ENCODE peak calls at places on chromosomes 5 and 9, in seven cellular contexts. L, E, D, M, N, Q and U are unnamed samples.

GRCh38 chr5:138720840-138721239 is 32.4 kb upstream of the CTNNA1 start:
- DNase-seq in L (no peak), E (no peak), D (no peak), M (peak), N (no peak), Q (no peak), U (peak)

GRCh38 chr5:117454716-117455212 is 880.1 kb upstream of the SEMA6A start:
- DNase-seq in L (peak), E (no peak), D (no peak), M (peak), N (peak), Q (peak), U (peak)

GRCh38 chr5:67142816-67143215 is 53.8 kb downstream of the CD180 start:
- DNase-seq in L (no peak), E (no peak), D (no peak), M (no peak), N (no peak), Q (no peak), U (no peak)

GRCh38 chr5:59798862-59799667 is 94.5 kb downstream of the PDE4D start:
- DNase-seq in L (peak), E (no peak), D (peak), M (peak), N (no peak), Q (peak), U (no peak)

GRCh38 chr5:141476132-141476909 is 555 bp downstream of the PCDHGC3 start:
- DNase-seq in L (peak), E (peak), D (peak), M (peak), N (peak), Q (peak), U (no peak)

GRCh38 chr9:93897075-93897970 is 57.8 kb downstream of the BARX1 start:
- DNase-seq in L (no peak), E (no peak), D (no peak), M (no peak), N (no peak), Q (no peak), U (no peak)

GRCh38 chr5:85453026-85453349 is 1068.3 kb upstream of the EDIL3 start:
- DNase-seq in L (no peak), E (no peak), D (no peak), M (no peak), N (no peak), Q (no peak), U (no peak)

GRCh38 chr9:133023117-133023890 is 7.5 kb upstream of the GTF3C5 start:
- DNase-seq in L (peak), E (no peak), D (no peak), M (peak), N (no peak), Q (no peak), U (peak)

GRCh38 chr5:27010646-27011045 is 27.7 kb downstream of the CDH9 start:
- DNase-seq in L (no peak), E (no peak), D (peak), M (no peak), N (no peak), Q (no peak), U (no peak)

GRCh38 chr5:170439944-170440269 is 50.7 kb upstream of the KCNMB1 start:
- DNase-seq in L (no peak), E (no peak), D (no peak), M (no peak), N (no peak), Q (no peak), U (no peak)

GRCh38 chr9:21682981-21683380 is 119.5 kb upstream of the MTAP start:
- DNase-seq in L (no peak), E (no peak), D (peak), M (no peak), N (no peak), Q (peak), U (no peak)

GRCh38 chr5:138230261-138230660 is 17.1 kb upstream of the CDC23 start:
- DNase-seq in L (no peak), E (peak), D (peak), M (no peak), N (no peak), Q (no peak), U (no peak)

GRCh38 chr9:94533155-94533554 is 21.7 kb upstream of the PCAT7 start:
- DNase-seq in L (no peak), E (no peak), D (no peak), M (no peak), N (no peak), Q (no peak), U (no peak)

GRCh38 chr5:88702328-88702727 is 180.7 kb downstream of the MEF2C start:
- DNase-seq in L (no peak), E (no peak), D (no peak), M (no peak), N (no peak), Q (no peak), U (no peak)

GRCh38 chr9:123649909-123650308 is 280.0 kb downstream of the DENND1A start:
- DNase-seq in L (no peak), E (no peak), D (no peak), M (no peak), N (no peak), Q (no peak), U (no peak)

GRCh38 chr5:168689278-168689677 is 110.1 kb upstream of the PANK3 start:
- DNase-seq in L (no peak), E (no peak), D (no peak), M (no peak), N (no peak), Q (no peak), U (no peak)

GRCh38 chr9:113398796-113399195 is 2.3 kb downstream of the ALAD start:
- DNase-seq in L (no peak), E (no peak), D (peak), M (no peak), N (no peak), Q (no peak), U (no peak)

GRCh38 chr5:115977988-115978387 is 15.7 kb downstream of the LVRN start:
- DNase-seq in L (no peak), E (no peak), D (peak), M (peak), N (no peak), Q (peak), U (no peak)

GRCh38 chr5:3200356-3200755 is 395.3 kb upstream of the IRX1 start:
- DNase-seq in L (no peak), E (no peak), D (no peak), M (peak), N (no peak), Q (no peak), U (no peak)

GRCh38 chr9:91160599-91161464 is 200.9 kb downstream of the AUH start:
- DNase-seq in L (no peak), E (no peak), D (no peak), M (no peak), N (no peak), Q (no peak), U (no peak)

GRCh38 chr5:31270396-31270795 is 76.9 kb downstream of the CDH6 start:
- DNase-seq in L (no peak), E (no peak), D (no peak), M (peak), N (no peak), Q (peak), U (peak)

GRCh38 chr5:31421806-31422586 is 109.9 kb downstream of the DROSHA start:
- DNase-seq in L (no peak), E (no peak), D (no peak), M (no peak), N (peak), Q (no peak), U (no peak)

GRCh38 chr9:88388203-88388885 is at the start of gene SPIN1:
- DNase-seq in L (peak), E (peak), D (peak), M (peak), N (peak), Q (peak), U (peak)

GRCh38 chr5:58085800-58086199 is 374.1 kb downstream of the PLK2 start:
- DNase-seq in L (no peak), E (no peak), D (peak), M (no peak), N (no peak), Q (peak), U (no peak)

DNA sequence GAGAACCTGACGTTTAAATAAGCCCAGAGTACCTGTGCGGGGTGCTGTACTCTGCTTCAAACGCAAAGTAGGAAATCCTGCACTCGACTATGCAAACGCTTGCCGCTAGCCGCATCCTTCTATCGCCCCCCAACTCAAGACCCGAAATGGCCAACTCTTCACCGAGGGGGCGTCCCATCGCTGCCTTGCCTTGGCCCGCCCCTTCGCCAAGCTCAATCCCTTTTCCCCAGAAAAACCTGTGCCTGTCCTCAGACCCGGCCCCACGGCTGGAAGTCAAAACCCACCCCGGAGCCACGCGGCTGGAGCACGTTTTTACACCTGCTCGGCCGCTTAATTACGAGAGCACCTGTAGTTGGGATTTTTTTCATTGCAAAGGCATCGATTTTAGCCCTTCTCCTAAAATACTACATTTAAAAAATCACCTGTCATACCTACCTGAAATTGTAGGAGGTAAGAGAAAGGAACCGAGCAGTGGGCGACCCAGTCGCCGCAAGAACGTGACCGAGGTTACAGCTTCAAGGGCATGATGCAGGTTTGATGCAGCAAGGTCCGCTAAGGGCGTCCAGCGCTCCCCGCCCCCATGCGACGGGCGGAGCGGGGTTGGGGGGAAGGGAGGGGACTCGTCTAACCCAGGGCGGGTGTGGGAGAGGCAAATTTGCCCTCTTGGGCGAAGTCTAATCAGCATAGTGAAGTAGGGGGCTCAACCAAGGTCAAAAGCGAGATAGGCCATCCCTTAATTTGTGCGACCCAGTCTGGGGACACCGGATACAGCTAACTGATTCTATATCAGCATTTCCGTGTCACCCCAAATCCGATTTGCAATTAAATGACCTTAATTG is 3.5 kb downstream of the ELAVL2 start:
- DNase-seq in L (no peak), E (no peak), D (no peak), M (no peak), N (no peak), Q (no peak), U (no peak)
- H3K4me3 ChIP-seq in L (no peak), E (no peak), D (peak), M (no peak), N (no peak), Q (no peak), U (no peak)

DNA sequence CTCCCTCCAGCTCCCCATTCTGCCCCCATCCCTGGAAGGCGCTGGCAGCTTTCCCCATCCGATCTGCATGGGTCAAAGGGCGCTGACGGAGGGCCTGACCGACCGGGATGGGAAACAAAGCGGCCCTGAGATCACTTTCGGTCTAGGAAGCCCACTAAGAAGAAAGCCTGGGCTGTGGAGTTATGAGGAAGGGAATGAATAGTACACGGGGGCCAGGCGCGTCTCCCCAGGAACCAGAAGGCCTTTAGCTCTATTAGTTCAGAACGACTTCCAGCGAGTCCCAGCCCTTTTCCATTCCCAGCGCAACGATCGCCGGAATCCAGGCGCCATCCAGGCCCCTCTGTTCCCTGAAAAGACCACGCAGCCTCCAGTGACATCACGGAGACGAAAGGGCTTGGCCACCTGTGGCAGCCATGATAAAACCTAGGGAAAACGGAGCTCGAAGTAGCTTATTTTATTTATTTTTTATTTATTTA is 70.1 kb upstream of the CCDC180 start:
- DNase-seq in L (no peak), E (no peak), D (no peak), M (no peak), N (no peak), Q (no peak), U (no peak)
- H3K4me3 ChIP-seq in L (no peak), E (peak), D (peak), M (peak), N (no peak), Q (peak), U (peak)

GRCh38 chr9:136542246-136543041 is 3.4 kb downstream of the NOTCH1 start:
- DNase-seq in L (no peak), E (no peak), D (no peak), M (no peak), N (no peak), Q (no peak), U (no peak)
- H3K4me3 ChIP-seq in L (no peak), E (no peak), D (no peak), M (no peak), N (no peak), Q (no peak), U (no peak)

GRCh38 chr5:106940301-106940846 is 730.4 kb downstream of the EFNA5 start:
- DNase-seq in L (no peak), E (no peak), D (no peak), M (no peak), N (no peak), Q (no peak), U (no peak)

DNA sequence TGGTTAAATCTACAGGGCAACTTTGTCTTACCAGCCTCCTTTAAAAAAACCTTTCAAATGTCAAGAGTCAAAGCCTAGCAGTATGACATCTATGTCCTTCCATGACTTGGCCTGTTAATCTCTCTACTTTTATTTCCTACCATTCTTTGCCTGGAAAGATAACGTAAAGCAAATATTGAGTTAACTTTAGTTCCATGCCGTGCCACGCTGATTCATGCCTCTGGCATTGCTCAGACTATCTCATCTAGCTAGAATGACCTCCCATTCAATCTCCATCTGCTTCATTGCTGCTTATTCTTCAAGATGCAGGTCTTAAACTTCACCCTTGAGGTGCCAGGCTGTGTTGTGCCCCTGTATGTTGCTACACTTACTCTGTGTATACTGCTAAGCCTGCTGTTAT is 729.8 kb downstream of the EFNA5 start:
- DNase-seq in L (no peak), E (no peak), D (peak), M (no peak), N (no peak), Q (no peak), U (no peak)
- H3K4me3 ChIP-seq in L (no peak), E (no peak), D (no peak), M (no peak), N (no peak), Q (no peak), U (no peak)

GRCh38 chr9:127846451-127847154 is 7.9 kb downstream of the ENG start:
- DNase-seq in L (no peak), E (peak), D (peak), M (no peak), N (no peak), Q (no peak), U (no peak)

GRCh38 chr9:127847155-127847463 is 7.3 kb downstream of the ENG start:
- DNase-seq in L (no peak), E (peak), D (no peak), M (no peak), N (no peak), Q (no peak), U (no peak)

GRCh38 chr9:127847833-127848755 is 6.4 kb downstream of the ENG start:
- DNase-seq in L (no peak), E (no peak), D (no peak), M (no peak), N (no peak), Q (no peak), U (no peak)

GRCh38 chr9:127848756-127849504 is 5.5 kb downstream of the ENG start:
- DNase-seq in L (no peak), E (no peak), D (no peak), M (no peak), N (no peak), Q (no peak), U (no peak)

DNA sequence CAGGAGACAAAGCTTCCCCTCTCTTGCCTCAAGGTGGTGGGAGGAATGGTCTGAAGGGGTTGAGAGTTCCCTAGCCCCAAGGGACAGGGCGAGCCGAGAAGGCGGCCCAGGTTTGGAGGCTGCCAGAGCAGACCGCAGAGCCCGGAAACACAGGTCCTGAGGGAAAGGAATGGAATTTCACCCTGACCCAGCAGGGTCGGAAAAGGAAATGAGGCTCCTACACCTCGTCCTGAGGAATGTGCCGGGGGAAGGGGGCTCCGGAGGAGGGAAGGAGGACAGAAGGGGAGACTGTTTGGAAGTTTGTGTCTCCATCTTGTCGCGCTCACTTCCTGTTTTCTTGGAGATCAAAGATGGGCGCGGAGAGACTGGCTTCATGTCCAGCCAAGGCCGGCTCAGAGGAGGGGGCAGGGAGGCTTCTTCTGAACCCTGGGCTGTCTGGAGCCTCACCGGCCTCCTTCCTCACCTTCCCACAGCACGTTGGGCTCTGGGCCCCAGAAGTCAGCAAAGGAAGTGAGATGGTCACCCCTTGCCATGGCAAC is 9.6 kb downstream of the ENG start:
- DNase-seq in L (no peak), E (peak), D (peak), M (no peak), N (no peak), Q (no peak), U (no peak)
- H3K4me3 ChIP-seq in L (no peak), E (peak), D (no peak), M (no peak), N (no peak), Q (no peak), U (no peak)

GRCh38 chr5:136080483-136081180 is 51.8 kb downstream of the TGFBI start:
- DNase-seq in L (no peak), E (peak), D (peak), M (peak), N (peak), Q (peak), U (no peak)
- H3K4me3 ChIP-seq in L (no peak), E (peak), D (peak), M (peak), N (no peak), Q (peak), U (no peak)

DNA sequence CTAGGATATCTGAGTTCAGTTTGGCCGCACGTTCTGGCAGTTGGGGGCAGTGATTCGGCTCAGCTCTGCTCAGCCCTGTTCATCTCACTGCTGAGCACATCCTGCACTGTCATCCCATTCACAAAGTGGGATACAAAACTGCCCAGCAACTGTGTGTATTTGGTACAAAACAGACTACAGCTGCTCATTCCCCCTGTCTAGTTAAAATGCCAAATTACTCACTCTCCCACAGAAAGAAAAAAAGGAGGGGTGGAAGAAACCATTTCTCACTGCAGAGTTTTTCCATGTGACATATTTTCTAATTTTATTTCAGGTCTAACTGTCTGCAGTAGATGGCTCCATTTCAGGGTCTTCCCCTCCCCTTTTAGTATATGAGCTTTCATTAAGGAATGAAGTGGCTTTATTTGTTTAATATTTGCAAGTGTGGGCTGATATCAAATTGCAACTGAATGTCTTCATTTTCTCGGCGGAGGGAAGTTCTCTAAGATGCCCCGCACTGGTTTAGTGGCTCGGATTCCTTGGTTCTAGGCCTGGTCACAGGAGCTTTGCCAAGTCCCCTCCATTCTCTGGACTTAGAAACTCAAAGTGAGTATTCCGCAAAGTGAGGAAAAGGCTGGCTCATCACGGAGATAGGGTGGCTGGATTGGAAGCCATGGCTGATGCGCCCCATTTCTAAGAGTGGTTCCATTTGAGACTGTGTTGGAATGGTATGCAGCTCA is 14.7 kb downstream of the COL15A1 start:
- DNase-seq in L (no peak), E (peak), D (peak), M (no peak), N (no peak), Q (peak), U (no peak)
- H3K4me3 ChIP-seq in L (no peak), E (no peak), D (no peak), M (no peak), N (no peak), Q (no peak), U (no peak)

GRCh38 chr5:127697894-127698600 is 5.1 kb upstream of the CCDC192 start:
- DNase-seq in L (no peak), E (no peak), D (peak), M (no peak), N (no peak), Q (peak), U (no peak)
- H3K4me3 ChIP-seq in L (no peak), E (no peak), D (no peak), M (no peak), N (no peak), Q (no peak), U (no peak)

GRCh38 chr9:124779368-124780059 is 2.6 kb downstream of the OLFML2A start:
- DNase-seq in L (no peak), E (peak), D (peak), M (no peak), N (peak), Q (peak), U (no peak)
- H3K4me3 ChIP-seq in L (no peak), E (no peak), D (peak), M (no peak), N (no peak), Q (no peak), U (no peak)